ENCODE peak calls at places on chromosomes 11 and 22, in seven cellular contexts. Z is naive B cell; I is WTC11; P is dorsolateral prefrontal cortex; W is midbrain; L is activated CD4-positive, alpha-beta T cell treated with anti-CD3 and anti-CD28 coated beads, Interleukin-2, amount 50 U/mL, for 1 hour; U is B cell. X is an unnamed sample.
A peak's percentile ranks its signal among the peaks of the same experiment; 100 is the strongest.

GRCh38 chr11:7749456-7749855 is 43.2 kb upstream of the OVCH2 start:
- DNase-seq in I (no peak), P (no peak), W (no peak), U (no peak), L (no peak), Z (no peak), X (no peak)

GRCh38 chr22:26318975-26319374 is 110.1 kb upstream of the ASPHD2 start:
- DNase-seq in U (no peak), P (no peak), L (no peak), Z (no peak), W (no peak), I (no peak), X (no peak)

GRCh38 chr22:38214248-38215056 is 12.7 kb downstream of the MAFF start:
- DNase-seq in U (peak; percentile 69), W (peak; percentile 30), L (peak; percentile 75), Z (peak; percentile 54), I (peak; percentile 89), P (peak; percentile 60), X (peak; percentile 85)

GRCh38 chr11:70220920-70221319 is 17.8 kb downstream of the FADD start:
- DNase-seq in I (no peak), L (no peak), P (no peak), W (no peak), Z (no peak), U (no peak), X (no peak)

GRCh38 chr11:2572491-2573239 is 127.1 kb downstream of the KCNQ1OT1 start:
- DNase-seq in W (no peak), I (no peak), U (no peak), P (no peak), Z (no peak), L (no peak), X (no peak)

GRCh38 chr22:45212306-45212709 is 28.4 kb downstream of the KIAA0930 start:
- DNase-seq in W (peak; percentile 91), I (no peak), L (no peak), U (no peak), Z (no peak), P (peak; percentile 95), X (no peak)

GRCh38 chr11:113474362-113475159 is 637 bp downstream of the DRD2 start:
- DNase-seq in Z (no peak), L (peak; percentile 34), U (no peak), I (peak; percentile 96), P (peak; percentile 47), W (peak; percentile 77), X (peak; percentile 18)

GRCh38 chr11:116951762-116952161 is 114.3 kb upstream of the APOA1 start:
- DNase-seq in L (no peak), W (no peak), I (no peak), P (no peak), Z (no peak), U (no peak), X (no peak)

GRCh38 chr11:20026629-20027545 is 133.4 kb downstream of the DBX1 start:
- DNase-seq in U (no peak), I (peak; percentile 90), L (no peak), W (peak; percentile 26), P (no peak), Z (no peak), X (no peak)

GRCh38 chr11:65041206-65042035 is at the start of gene SAC3D1:
- DNase-seq in P (no peak), I (peak; percentile 75), L (peak; percentile 51), W (no peak), Z (no peak), U (no peak), X (peak; percentile 25)

GRCh38 chr11:27398413-27398780 is 35.4 kb upstream of the CCDC34 start:
- DNase-seq in I (no peak), P (no peak), L (no peak), U (no peak), Z (no peak), W (no peak), X (no peak)

GRCh38 chr11:113715882-113716625 is 9.9 kb upstream of the TMPRSS5 start:
- DNase-seq in P (no peak), Z (no peak), W (peak; percentile 79), I (no peak), U (no peak), L (no peak), X (no peak)

GRCh38 chr11:126146454-126147192 is 64.8 kb downstream of the RPUSD4 start:
- DNase-seq in P (no peak), I (peak; percentile 56), U (no peak), Z (no peak), L (no peak), W (peak; percentile 50), X (no peak)

GRCh38 chr11:93199616-93200015 is 1.8 kb upstream of the SLC36A4 start:
- DNase-seq in P (no peak), W (no peak), I (no peak), Z (no peak), U (no peak), L (no peak), X (no peak)

GRCh38 chr11:11382858-11383532 is 29.9 kb upstream of the CSNK2A3 start:
- DNase-seq in I (no peak), W (no peak), L (no peak), Z (no peak), U (no peak), P (no peak), X (no peak)

GRCh38 chr11:1387961-1388762 is 1.6 kb upstream of the BRSK2 start:
- DNase-seq in U (no peak), P (no peak), L (no peak), I (peak; percentile 46), W (no peak), Z (no peak), X (no peak)

GRCh38 chr22:47221840-47222615 is 459.6 kb downstream of the TBC1D22A start:
- DNase-seq in Z (no peak), P (no peak), U (no peak), L (no peak), W (peak; percentile 1), I (no peak), X (no peak)

GRCh38 chr11:95108671-95109551 is 19.3 kb downstream of the ENDOD1 start:
- DNase-seq in U (no peak), I (no peak), P (no peak), Z (no peak), L (no peak), W (no peak), X (no peak)

GRCh38 chr11:130069684-130070108 is at the start of gene APLP2:
- DNase-seq in I (peak; percentile 99), U (peak; percentile 99), Z (peak; percentile 98), P (peak; percentile 99), L (peak; percentile 97), W (peak; percentile 98), X (peak; percentile 97)

GRCh38 chr11:32385998-32386397 is 49.3 kb downstream of the WT1 start:
- DNase-seq in P (no peak), W (no peak), L (no peak), Z (no peak), U (no peak), I (peak; percentile 46), X (no peak)

GRCh38 chr22:28438183-28438778 is 241.4 kb downstream of the TTC28 start:
- DNase-seq in L (no peak), W (no peak), Z (no peak), I (no peak), U (no peak), P (no peak), X (no peak)

GRCh38 chr11:2190670-2191471 is 19.3 kb upstream of the TH start:
- DNase-seq in L (no peak), P (no peak), I (no peak), W (peak; percentile 4), U (no peak), Z (no peak), X (no peak)

GRCh38 chr22:50676211-50676636 is 3.6 kb downstream of the SHANK3 start:
- DNase-seq in L (no peak), I (no peak), Z (no peak), W (no peak), P (no peak), U (no peak), X (no peak)

GRCh38 chr11:73145986-73146575 is 4.0 kb upstream of the FCHSD2 start:
- DNase-seq in Z (no peak), W (no peak), P (no peak), U (no peak), L (no peak), I (no peak), X (no peak)

GRCh38 chr11:110903830-110904229 is 191.6 kb upstream of the ARHGAP20 start:
- DNase-seq in U (no peak), L (no peak), Z (no peak), P (no peak), I (no peak), W (no peak), X (no peak)

GRCh38 chr11:92342034-92342433 is 117.4 kb downstream of the FAT3 start:
- DNase-seq in L (no peak), P (no peak), I (no peak), U (no peak), Z (no peak), W (no peak), X (no peak)